ENCODE peak calls at places on chromosomes 13 and 19, in ten cellular contexts. B, H, A, X, Z, U, M, E, V and G are unnamed samples. For H3K27me3 and H3K4me1, the result is how much of the 10 kb centered on the place peaks cover.

GRCh38 chr13:109211616-109212015 is 574.8 kb downstream of the IRS2 start:
- DNase-seq in B (no peak), H (no peak), A (peak), X (peak), Z (no peak), U (no peak), M (no peak), E (peak), V (no peak), G (no peak)

GRCh38 chr19:7224205-7224833 is 69.9 kb downstream of the INSR start:
- DNase-seq in B (no peak), H (peak), A (no peak), X (no peak), Z (no peak), U (peak), M (no peak), E (peak), V (peak), G (no peak)

GRCh38 chr19:9295411-9295849 is 14.2 kb downstream of the ZNF699 start:
- DNase-seq in B (no peak), H (no peak), A (no peak), X (no peak), Z (no peak), U (no peak), M (no peak), E (no peak), V (no peak), G (no peak)

GRCh38 chr19:11203194-11204075 is 6.1 kb upstream of the KANK2 start:
- DNase-seq in B (peak), H (peak), A (no peak), X (no peak), Z (no peak), U (peak), M (peak), E (peak), V (peak), G (no peak)

GRCh38 chr19:46574533-46574932 is 26.6 kb upstream of the CALM3 start:
- DNase-seq in B (no peak), H (no peak), A (no peak), X (no peak), Z (peak), U (no peak), M (no peak), E (no peak), V (no peak), G (no peak)

GRCh38 chr13:22451345-22451744 is 729.4 kb upstream of the SGCG start:
- DNase-seq in B (no peak), H (peak), A (no peak), X (no peak), Z (no peak), U (no peak), M (no peak), E (no peak), V (no peak), G (no peak)

GRCh38 chr19:31560771-31561080 is 211.5 kb upstream of the TSHZ3 start:
- DNase-seq in B (no peak), H (no peak), A (no peak), X (no peak), Z (no peak), U (no peak), M (no peak), E (no peak), V (no peak), G (no peak)

GRCh38 chr19:18203408-18203862 is 407 bp downstream of the RAB3A start:
- DNase-seq in B (peak), H (no peak), A (no peak), X (no peak), Z (no peak), U (peak), M (peak), E (peak), V (no peak), G (no peak)

GRCh38 chr19:33778089-33778791 is 18.4 kb upstream of the KCTD15 start:
- DNase-seq in B (peak), H (peak), A (no peak), X (no peak), Z (peak), U (peak), M (peak), E (peak), V (peak), G (no peak)

GRCh38 chr13:69857188-69857821 is 250.3 kb upstream of the ATXN8OS start:
- DNase-seq in B (no peak), H (no peak), A (peak), X (peak), Z (no peak), U (no peak), M (peak), E (peak), V (peak), G (peak)

GRCh38 chr13:28449826-28450773 is 44.8 kb downstream of the FLT1 start:
- DNase-seq in B (no peak), H (no peak), A (no peak), X (no peak), Z (no peak), U (no peak), M (no peak), E (peak), V (no peak), G (no peak)

GRCh38 chr19:50290775-50291174 is 38.4 kb downstream of the KCNC3 start:
- DNase-seq in B (no peak), H (no peak), A (no peak), X (no peak), Z (no peak), U (no peak), M (no peak), E (no peak), V (no peak), G (no peak)

GRCh38 chr13:41271456-41272285 is 8.3 kb upstream of the MTRF1 start:
- DNase-seq in B (no peak), H (no peak), A (no peak), X (no peak), Z (peak), U (no peak), M (no peak), E (no peak), V (no peak), G (no peak)

GRCh38 chr19:12364391-12365093 is 941 bp downstream of the ZNF442 start:
- DNase-seq in B (peak), H (peak), A (no peak), X (no peak), Z (no peak), U (peak), M (no peak), E (no peak), V (peak), G (no peak)

GRCh38 chr19:11581740-11582139 is 4.3 kb upstream of the ACP5 start:
- DNase-seq in B (no peak), H (no peak), A (no peak), X (no peak), Z (peak), U (no peak), M (peak), E (no peak), V (peak), G (no peak)

GRCh38 chr13:30486230-30487074 is 20.7 kb upstream of the HMGB1 start:
- DNase-seq in B (no peak), H (no peak), A (no peak), X (no peak), Z (no peak), U (peak), M (no peak), E (peak), V (no peak), G (no peak)

GRCh38 chr13:89969996-89970709 is 1377.3 kb upstream of the MIR17HG start:
- DNase-seq in B (no peak), H (no peak), A (no peak), X (no peak), Z (no peak), U (no peak), M (no peak), E (peak), V (no peak), G (no peak)

GRCh38 chr13:40422588-40423235 is 243.7 kb downstream of the FOXO1 start:
- DNase-seq in B (no peak), H (no peak), A (no peak), X (no peak), Z (no peak), U (no peak), M (no peak), E (no peak), V (no peak), G (no peak)

GRCh38 chr19:4097501-4097900 is 26.4 kb downstream of the MAP2K2 start:
- DNase-seq in B (peak), H (peak), A (no peak), X (no peak), Z (no peak), U (no peak), M (no peak), E (no peak), V (no peak), G (no peak)

GRCh38 chr13:103539721-103540120 is 473.5 kb upstream of the SLC10A2 start:
- DNase-seq in B (no peak), H (no peak), A (no peak), X (no peak), Z (no peak), U (no peak), M (no peak), E (no peak), V (no peak), G (no peak)

GRCh38 chr13:28047784-28048388 is 52.5 kb downstream of the FLT3 start:
- DNase-seq in B (no peak), H (no peak), A (peak), X (peak), Z (no peak), U (no peak), M (peak), E (peak), V (peak), G (no peak)

GRCh38 chr19:435707-436412 is 25.0 kb downstream of the SHC2 start:
- DNase-seq in B (no peak), H (no peak), A (no peak), X (no peak), Z (no peak), U (no peak), M (no peak), E (no peak), V (no peak), G (no peak)

GRCh38 chr13:112967666-112968379 is 1.2 kb upstream of the MCF2L start:
- DNase-seq in B (no peak), H (no peak), A (no peak), X (no peak), Z (no peak), U (no peak), M (peak), E (no peak), V (no peak), G (no peak)

GRCh38 chr13:33496336-33496735 is 210.8 kb upstream of the STARD13 start:
- DNase-seq in B (no peak), H (no peak), A (no peak), X (no peak), Z (no peak), U (no peak), M (no peak), E (no peak), V (no peak), G (no peak)

GRCh38 chr13:109256866-109257760 is 529.3 kb downstream of the IRS2 start:
- DNase-seq in B (peak), H (no peak), A (peak), X (peak), Z (no peak), U (no peak), M (no peak), E (peak), V (peak), G (no peak)

GRCh38 chr19:55216461-55217198 is 7.3 kb upstream of the PTPRH start:
- DNase-seq in B (peak), H (peak), A (peak), X (peak), Z (peak), U (peak), M (no peak), E (peak), V (peak), G (peak)

GRCh38 chr13:50707533-50708096 is 135.9 kb downstream of the DLEU7 start:
- DNase-seq in B (no peak), H (no peak), A (no peak), X (no peak), Z (no peak), U (no peak), M (peak), E (no peak), V (no peak), G (no peak)

GRCh38 chr13:111627596-111627995 is 307.2 kb downstream of the TEX29 start:
- DNase-seq in B (no peak), H (no peak), A (no peak), X (no peak), Z (no peak), U (no peak), M (no peak), E (no peak), V (no peak), G (no peak)

GRCh38 chr13:29758591-29759114 is 91.8 kb downstream of the UBL3 start:
- DNase-seq in B (peak), H (no peak), A (no peak), X (no peak), Z (peak), U (peak), M (peak), E (peak), V (no peak), G (no peak)

GRCh38 chr13:45333973-45334922 is 6.7 kb downstream of the TPT1 start:
- DNase-seq in B (no peak), H (no peak), A (no peak), X (no peak), Z (peak), U (no peak), M (no peak), E (peak), V (peak), G (no peak)

GRCh38 chr19:4580021-4580901 is 20.8 kb upstream of the SEMA6B start:
- DNase-seq in B (no peak), H (no peak), A (no peak), X (no peak), Z (no peak), U (no peak), M (no peak), E (no peak), V (no peak), G (no peak)

GRCh38 chr19:34838248-34838647 is 65.2 kb upstream of the ZNF599 start:
- DNase-seq in B (no peak), H (no peak), A (no peak), X (peak), Z (no peak), U (no peak), M (no peak), E (peak), V (no peak), G (no peak)

DNA sequence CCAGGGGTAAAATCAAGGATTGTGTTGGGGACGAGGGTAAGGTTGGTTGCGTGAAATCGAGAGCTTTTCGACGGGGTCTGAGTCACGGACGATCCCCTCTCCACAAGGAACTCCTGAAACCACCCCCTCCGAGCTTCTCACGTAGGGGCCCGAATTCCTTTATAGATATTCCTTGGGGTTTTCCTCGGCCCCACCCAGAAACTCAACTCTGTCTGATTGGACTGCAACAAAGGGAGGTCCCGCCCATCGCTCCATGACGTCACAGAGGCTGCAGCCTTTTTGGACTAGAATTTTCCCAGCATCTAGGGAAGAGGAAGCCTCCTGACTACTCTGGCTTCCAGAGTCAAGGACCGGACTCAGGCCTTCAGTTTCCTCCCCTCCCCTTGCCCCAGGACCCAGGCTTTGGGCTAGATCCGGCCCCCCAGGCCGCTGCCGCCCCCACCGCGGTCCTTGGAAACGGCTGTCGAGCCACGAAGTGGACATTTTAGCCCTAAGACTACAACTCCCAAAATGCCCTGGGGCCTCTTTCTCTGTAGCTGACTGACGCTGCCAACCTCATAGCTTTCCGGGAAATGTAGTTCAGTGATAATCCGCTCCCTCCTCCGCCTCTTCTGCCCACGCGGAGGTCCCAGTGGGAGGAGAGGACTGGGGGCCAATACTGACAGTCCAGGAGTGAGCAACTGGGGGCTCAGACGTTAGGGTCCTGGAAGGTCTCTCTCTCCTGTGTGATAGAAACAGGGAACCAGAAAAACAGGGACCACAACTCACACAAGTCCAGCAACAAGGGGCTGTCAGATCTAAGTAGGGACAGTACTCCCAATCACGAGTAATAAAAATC is at the start of gene IZUMO1:
- DNase-seq in B (peak), H (peak), A (no peak), X (peak), Z (peak), U (peak), M (peak), E (no peak), V (peak), G (no peak)
- H3K27ac ChIP-seq in B (peak), H (peak), A (no peak), X (peak), Z (no peak), U (no peak), M (no peak), E (no peak), V (peak), G (no peak)

GRCh38 chr19:16573925-16574324 is 1.7 kb upstream of the SLC35E1 start:
- DNase-seq in B (no peak), H (no peak), A (no peak), X (no peak), Z (no peak), U (no peak), M (no peak), E (no peak), V (no peak), G (no peak)
- H3K27me3 ChIP-seq in B (under half), H (under half), A (under half), X (under half), Z (under half), U (under half), M (under half), E (under half), V (under half), G (under half)

GRCh38 chr19:2788237-2788636 is 2.9 kb downstream of the THOP1 start:
- DNase-seq in B (no peak), H (no peak), A (no peak), X (no peak), Z (no peak), U (no peak), M (no peak), E (no peak), V (no peak), G (no peak)

GRCh38 chr19:2787115-2787514 is 1.8 kb downstream of the THOP1 start:
- DNase-seq in B (no peak), H (no peak), A (no peak), X (no peak), Z (no peak), U (no peak), M (no peak), E (no peak), V (no peak), G (no peak)

GRCh38 chr19:2782936-2783780 is at the start of gene SGTA:
- DNase-seq in B (peak), H (peak), A (peak), X (peak), Z (peak), U (peak), M (peak), E (peak), V (peak), G (peak)

GRCh38 chr19:2783781-2784145 is 690 bp upstream of the SGTA start:
- DNase-seq in B (no peak), H (no peak), A (no peak), X (no peak), Z (no peak), U (no peak), M (peak), E (no peak), V (no peak), G (no peak)

DNA sequence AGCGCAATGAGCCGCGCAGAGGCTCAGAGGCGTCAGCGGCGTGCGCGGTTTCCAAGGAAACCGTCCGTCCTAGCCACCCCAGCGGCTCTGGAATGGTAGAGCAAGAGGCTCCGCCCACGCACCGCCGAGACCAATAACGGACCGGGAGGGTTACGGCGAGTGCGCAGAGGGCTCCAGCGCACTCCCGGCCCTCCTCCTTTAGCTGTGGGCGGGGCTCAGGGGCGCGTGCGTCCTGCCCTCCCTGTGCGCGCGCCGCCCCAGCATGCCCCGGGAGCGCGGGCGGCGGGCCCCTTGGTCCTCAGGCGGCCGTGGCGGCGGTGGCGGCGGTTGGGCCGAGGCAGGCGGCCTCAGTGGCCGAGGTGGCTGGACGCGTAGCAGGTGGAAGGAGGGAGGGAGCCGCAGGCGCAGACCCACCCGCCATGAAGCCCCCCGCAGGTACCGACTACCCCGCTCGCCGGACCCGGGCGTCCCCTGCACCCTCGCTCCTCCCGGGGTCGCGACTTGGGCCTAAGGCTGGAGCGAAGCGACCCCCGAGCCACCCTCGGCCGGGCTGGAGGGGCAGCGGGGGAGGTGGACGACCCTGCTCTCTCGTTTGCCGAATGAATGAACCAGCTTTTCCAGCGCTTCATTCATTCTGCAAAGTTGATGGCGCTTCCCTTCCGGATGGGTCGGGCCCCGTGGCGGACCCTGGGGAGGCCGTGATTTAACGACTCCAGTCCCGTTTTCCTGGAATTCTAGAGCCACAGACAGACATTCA is at the start of gene THOP1:
- DNase-seq in B (peak), H (peak), A (peak), X (peak), Z (peak), U (peak), M (peak), E (peak), V (peak), G (peak)
- H3K4me1 ChIP-seq in B (under half), H (under half), A (under half), X (under half), Z (under half), U (under half), M (under half), E (under half), V (under half), G (under half)

GRCh38 chr13:38564751-38565150 is 122.1 kb upstream of the FREM2 start:
- DNase-seq in B (no peak), H (no peak), A (no peak), X (no peak), Z (no peak), U (no peak), M (no peak), E (no peak), V (no peak), G (no peak)
- H3K27ac ChIP-seq in B (no peak), H (no peak), A (no peak), X (no peak), Z (no peak), U (no peak), M (no peak), E (no peak), V (no peak), G (no peak)